ENCODE peak calls at places on chromosomes 5 and 9, in ten cellular contexts. R is HFFc6, B is T-helper 17 cell, O is left colon, Y is lung, J is HFF-Myc, Z is kidney tubule cell, K is NT2/D1, L is stromal cell of bone marrow, A is NCI-H345. G is an unnamed sample.

GRCh38 chr9:87336914-87337333 is 160.7 kb upstream of the DAPK1 start:
- DNase-seq in R (peak; percentile 74), B (no peak), O (peak; percentile 14), Y (no peak), J (no peak), Z (peak; percentile 86), K (peak; percentile 70), L (peak; percentile 73), A (peak; percentile 52), G (no peak)

GRCh38 chr9:82168585-82168984 is 180.0 kb downstream of the SPATA31D1 start:
- DNase-seq in R (no peak), B (no peak), O (no peak), Y (no peak), J (no peak), Z (peak; percentile 69), K (no peak), L (no peak), A (no peak), G (no peak)

GRCh38 chr5:79200573-79201183 is 35.3 kb upstream of the JMY start:
- DNase-seq in R (peak; percentile 15), B (no peak), O (no peak), Y (no peak), J (no peak), Z (no peak), K (no peak), L (peak; percentile 20), A (no peak), G (no peak)

GRCh38 chr5:38265546-38266179 is 7.3 kb downstream of the EGFLAM start:
- DNase-seq in R (peak; percentile 42), B (peak; percentile 25), O (peak; percentile 46), Y (peak; percentile 73), J (peak; percentile 31), Z (peak; percentile 74), K (no peak), L (peak; percentile 21), A (peak; percentile 3), G (peak; percentile 43)

GRCh38 chr9:16901589-16901988 is 31.1 kb upstream of the BNC2 start:
- DNase-seq in R (peak; percentile 19), B (no peak), O (no peak), Y (no peak), J (no peak), Z (no peak), K (no peak), L (peak; percentile 67), A (no peak), G (peak; percentile 96)

GRCh38 chr9:26527931-26528330 is 364.7 kb downstream of the CAAP1 start:
- DNase-seq in R (no peak), B (no peak), O (no peak), Y (no peak), J (no peak), Z (no peak), K (no peak), L (no peak), A (no peak), G (no peak)

GRCh38 chr5:146633273-146633672 is 117.3 kb upstream of the GPR151 start:
- DNase-seq in R (no peak), B (no peak), O (no peak), Y (no peak), J (no peak), Z (no peak), K (no peak), L (no peak), A (peak; percentile 73), G (no peak)

GRCh38 chr5:139982975-139983240 is 60.2 kb downstream of the NRG2 start:
- DNase-seq in R (peak; percentile 34), B (no peak), O (no peak), Y (no peak), J (no peak), Z (peak; percentile 23), K (no peak), L (no peak), A (no peak), G (no peak)

GRCh38 chr9:105672711-105673234 is 10.5 kb downstream of the TAL2 start:
- DNase-seq in R (no peak), B (no peak), O (no peak), Y (no peak), J (no peak), Z (no peak), K (no peak), L (no peak), A (no peak), G (no peak)